ENCODE peak calls at places on chromosomes 5 and 9, in seven cellular contexts. Q is A549, Z is IMR-90, F is K562, N is GM12878, A is HCT116, C is SK-N-SH. V is an unnamed sample.

GRCh38 chr5:92810036-92810435 is 771.0 kb downstream of the NR2F1-AS1 start:
- DNase-seq in C (no peak), Q (no peak), Z (no peak), A (no peak), N (no peak), F (no peak), V (no peak)

GRCh38 chr9:107046692-107047091 is 183.7 kb downstream of the ZNF462 start:
- DNase-seq in N (peak), Z (no peak), Q (no peak), A (no peak), C (no peak), F (no peak), V (no peak)

GRCh38 chr5:145680169-145680568 is 155.0 kb downstream of the PRELID2 start:
- DNase-seq in A (no peak), C (no peak), N (no peak), Q (no peak), F (peak), Z (no peak), V (no peak)

GRCh38 chr5:54900906-54901725 is 84.3 kb downstream of the ESM1 start:
- DNase-seq in Z (peak), A (no peak), F (no peak), C (no peak), Q (no peak), N (no peak), V (no peak)

GRCh38 chr5:82593481-82593880 is 315.3 kb upstream of the RPS23 start:
- DNase-seq in C (no peak), F (no peak), Z (peak), N (no peak), A (no peak), Q (no peak), V (no peak)

GRCh38 chr9:121491111-121491510 is 8.5 kb downstream of the GGTA1 start:
- DNase-seq in F (no peak), Z (no peak), C (no peak), A (no peak), N (no peak), Q (no peak), V (no peak)

GRCh38 chr9:130490981-130491380 is 46.2 kb downstream of the ASS1 start:
- DNase-seq in A (no peak), F (no peak), N (no peak), C (no peak), Z (no peak), Q (no peak), V (no peak)

GRCh38 chr9:84404095-84404686 is 63.6 kb upstream of the SLC28A3 start:
- DNase-seq in Z (no peak), C (peak), Q (peak), A (peak), N (no peak), F (peak), V (peak)

GRCh38 chr9:63816742-63817621 is 1468.0 kb downstream of the FOXD4L5 start:
- DNase-seq in Z (peak), F (peak), N (peak), C (peak), A (no peak), Q (peak), V (peak)

GRCh38 chr5:126044111-126044668 is 379.0 kb upstream of the GRAMD2B start:
- DNase-seq in F (no peak), A (no peak), Z (peak), C (peak), Q (no peak), N (no peak), V (no peak)

GRCh38 chr5:112703866-112704820 is 33.5 kb upstream of the APC start:
- DNase-seq in Z (peak), Q (no peak), N (no peak), F (peak), A (no peak), C (no peak), V (no peak)

GRCh38 chr5:125256296-125256695 is 509.9 kb upstream of the ZNF608 start:
- DNase-seq in Q (no peak), N (no peak), Z (no peak), A (no peak), F (no peak), C (no peak), V (no peak)

GRCh38 chr5:150565868-150566267 is 57.9 kb downstream of the NDST1 start:
- DNase-seq in Z (no peak), Q (no peak), N (no peak), C (no peak), F (no peak), A (no peak), V (no peak)

GRCh38 chr9:136284311-136284710 is 19.6 kb downstream of the CCDC187 start:
- DNase-seq in C (no peak), A (no peak), F (no peak), N (no peak), Q (no peak), Z (no peak), V (no peak)

GRCh38 chr9:80885894-80886293 is 803.5 kb downstream of the TLE1 start:
- DNase-seq in N (no peak), A (no peak), F (no peak), Z (no peak), C (no peak), Q (no peak), V (no peak)

GRCh38 chr9:105067895-105068580 is 140.1 kb upstream of the ABCA1 start:
- DNase-seq in C (no peak), Z (peak), N (no peak), A (no peak), F (no peak), Q (peak), V (no peak)

DNA sequence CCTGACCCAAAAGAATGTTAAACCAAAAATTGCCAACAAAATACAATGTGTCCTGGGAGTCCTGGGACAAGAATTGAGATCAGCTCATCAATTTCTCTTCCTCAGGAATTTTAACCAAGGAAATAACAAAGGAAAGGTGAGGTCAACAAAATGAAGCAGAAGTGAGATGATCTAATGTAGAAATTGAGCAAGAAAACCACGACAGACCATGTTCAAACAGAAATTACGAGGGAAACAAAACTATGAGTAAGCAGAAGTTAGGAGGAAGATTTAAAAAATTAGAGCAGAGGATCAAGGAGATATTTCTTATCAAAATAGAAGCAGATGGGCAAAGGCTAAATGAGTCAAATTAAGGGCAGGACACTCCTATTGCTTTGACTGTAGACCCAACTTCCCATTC is 97.5 kb downstream of the HINT1 start:
- DNase-seq in N (no peak), Z (no peak), F (no peak), Q (no peak), A (no peak), C (no peak), V (no peak)
- TF ChIP-seq RAD21 in N (no peak), Z (no peak), F (no peak), Q (no peak), A (no peak), C (no peak), V (no peak)

GRCh38 chr5:79931866-79932265 is 59.2 kb downstream of the MTX3 start:
- DNase-seq in C (no peak), N (no peak), F (no peak), A (no peak), Q (no peak), Z (no peak), V (no peak)

GRCh38 chr5:79934681-79935080 is 56.4 kb downstream of the MTX3 start:
- DNase-seq in Q (no peak), N (no peak), F (no peak), A (no peak), C (no peak), Z (no peak), V (no peak)

GRCh38 chr5:79931409-79931808 is 59.7 kb downstream of the MTX3 start:
- DNase-seq in A (no peak), Q (no peak), F (no peak), N (no peak), C (no peak), Z (no peak), V (no peak)

GRCh38 chr5:79935992-79936643 is 54.9 kb downstream of the MTX3 start:
- DNase-seq in A (no peak), N (no peak), Q (no peak), F (no peak), C (no peak), Z (peak), V (no peak)

DNA sequence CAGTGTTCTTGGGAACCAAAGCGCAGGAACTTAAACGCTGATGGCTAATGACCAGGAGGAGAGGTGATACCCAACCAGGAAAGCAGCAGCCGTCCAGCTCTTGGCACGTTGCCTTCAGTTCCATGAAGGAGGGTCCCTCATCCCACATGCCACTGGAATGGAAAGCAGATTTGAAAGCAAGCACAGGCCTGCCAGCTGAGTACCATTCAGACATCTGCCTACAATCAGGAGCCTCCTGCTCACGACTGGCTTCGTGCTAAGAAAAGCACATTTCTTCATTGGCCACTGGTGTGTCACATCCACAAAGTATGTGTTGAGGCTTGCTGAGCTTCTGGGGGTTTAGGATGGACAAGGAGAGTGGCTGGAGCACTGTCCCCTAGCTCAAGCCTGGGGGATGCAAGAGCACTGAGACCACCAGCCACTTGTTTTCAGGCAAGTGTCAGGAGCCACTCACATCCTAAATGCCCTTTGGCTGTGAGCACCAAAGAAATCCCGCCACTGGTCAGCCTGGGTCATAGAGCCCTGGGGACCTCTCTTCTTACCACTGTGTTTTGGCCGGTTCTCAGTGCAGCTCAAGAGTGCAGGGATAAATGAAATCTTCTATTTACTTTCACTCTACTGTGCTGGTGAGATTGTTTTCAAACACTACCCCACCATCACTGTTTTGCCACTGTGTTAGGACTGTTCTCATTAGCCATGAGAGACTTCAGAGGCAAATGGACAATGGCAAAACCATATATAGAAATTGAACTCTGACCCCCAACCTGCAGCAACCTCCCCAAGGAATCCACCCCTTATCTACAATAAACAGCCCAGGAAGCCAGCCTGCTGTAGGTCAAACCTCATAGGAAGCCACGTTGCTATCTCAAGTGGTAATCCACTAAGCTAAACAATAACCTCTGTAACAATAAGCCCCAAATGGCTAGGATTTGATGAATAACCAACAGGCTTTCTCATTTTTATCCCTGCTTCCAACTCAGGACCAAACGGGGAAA is 58.3 kb downstream of the MTX3 start:
- DNase-seq in F (no peak), A (no peak), N (no peak), Z (no peak), C (no peak), Q (no peak), V (peak)
- TF ChIP-seq RAD21 in F (no peak), A (no peak), N (no peak), Z (no peak), C (no peak), Q (no peak), V (no peak)

DNA sequence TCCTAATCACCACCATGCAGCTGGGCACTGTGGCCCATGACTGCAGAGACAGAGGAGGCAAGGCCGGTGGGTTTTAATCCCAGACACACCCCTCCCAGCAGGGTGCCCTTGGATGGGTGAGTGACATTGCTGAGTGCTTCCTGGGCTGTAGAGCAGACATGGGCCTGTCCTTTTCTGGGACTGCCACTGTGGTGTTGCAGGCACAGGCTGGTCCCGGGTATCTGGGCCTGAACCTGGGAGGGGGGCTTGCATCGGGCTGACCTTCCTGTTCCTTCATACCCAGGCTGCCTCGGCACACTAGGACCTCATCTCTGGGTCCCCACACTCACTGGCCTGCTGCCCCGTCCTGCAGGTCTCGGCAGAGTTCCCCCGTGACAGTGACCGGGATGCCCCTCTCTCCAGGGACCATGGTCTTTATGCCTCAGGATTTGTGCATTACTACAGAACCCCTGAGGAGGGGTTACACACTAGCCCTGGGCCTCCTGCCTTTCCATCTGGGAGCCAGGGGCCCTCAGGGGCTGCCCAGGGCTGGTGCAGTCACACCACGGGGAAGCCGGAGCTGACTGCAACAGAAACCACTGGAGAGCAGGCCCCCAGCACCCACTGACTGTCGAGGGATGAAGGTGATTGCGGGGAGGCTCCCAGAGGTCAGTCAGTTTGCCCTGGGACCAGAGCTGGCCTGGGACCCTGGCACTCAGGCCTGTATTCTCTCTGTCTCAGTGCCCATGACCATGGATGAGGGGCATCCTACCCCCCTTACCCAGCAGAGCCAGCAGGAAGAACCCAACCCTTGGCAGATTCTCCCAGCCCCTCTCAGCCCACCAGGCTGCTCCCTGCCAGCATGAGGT is 8.9 kb upstream of the SLC25A48 start:
- DNase-seq in A (no peak), N (no peak), Z (no peak), Q (no peak), F (no peak), C (no peak), V (no peak)
- TF ChIP-seq RAD21 in A (no peak), N (no peak), Z (no peak), Q (no peak), F (no peak), C (no peak), V (no peak)

DNA sequence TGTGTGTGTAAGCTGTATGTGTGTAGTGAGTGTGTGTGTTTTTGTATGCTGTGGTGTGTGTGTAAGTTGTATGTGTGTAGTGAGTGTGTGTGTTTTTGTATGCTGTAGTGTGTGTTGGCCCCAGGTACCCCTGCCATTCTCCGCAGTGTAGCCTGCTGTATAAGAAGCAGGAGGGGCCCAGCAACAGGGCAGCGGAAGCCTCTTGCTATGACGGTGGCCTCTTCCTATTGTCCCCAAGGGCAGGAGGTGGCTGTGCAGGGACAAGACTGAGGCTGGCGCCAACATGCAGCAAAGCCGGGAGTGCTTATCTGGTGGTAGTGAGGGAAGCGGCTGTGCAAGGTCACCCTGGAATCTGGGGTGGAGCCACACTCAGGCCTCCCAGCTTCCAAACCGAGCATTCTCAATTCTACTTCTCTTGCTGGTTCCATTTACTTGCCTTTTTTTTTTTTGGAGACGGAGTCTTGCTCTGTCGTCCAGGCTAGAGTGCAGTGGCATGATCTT is 5.1 kb downstream of the SPAAR start:
- DNase-seq in N (no peak), Z (peak), F (peak), Q (peak), A (no peak), C (peak), V (peak)
- TF ChIP-seq RAD21 in N (no peak), Z (no peak), F (peak), Q (no peak), A (no peak), C (no peak), V (no peak)

GRCh38 chr5:129098488-129099183 is 4.1 kb downstream of the ISOC1 start:
- DNase-seq in F (no peak), Q (no peak), N (no peak), C (no peak), Z (no peak), A (no peak), V (no peak)
- TF ChIP-seq RAD21 in F (no peak), Q (no peak), N (no peak), C (no peak), Z (no peak), A (no peak), V (no peak)

GRCh38 chr9:93154293-93154903 is 20.3 kb upstream of the NINJ1 start:
- DNase-seq in Q (peak), C (peak), Z (no peak), N (no peak), F (peak), A (no peak), V (peak)
- TF ChIP-seq RAD21 in Q (peak), C (peak), Z (peak), N (peak), F (peak), A (peak), V (peak)